ENCODE peak calls at places on chromosomes 12 and 14, in ten cellular contexts. One of them, this sample, is unnamed.

GRCh38 chr14:53355581-53356112 is 202.5 kb upstream of the DDHD1 start:
- DNase-seq in WTC11: peak; percentile 57
- DNase-seq in amygdala: no peak
- DNase-seq in ELF-1: peak; percentile 93
- DNase-seq in SW 1271: no peak
- DNase-seq in effector memory CD8-positive, alpha-beta T cell: no peak
- DNase-seq in left lung: no peak
- DNase-seq in stomach: no peak
- DNase-seq in AG04449: no peak
- DNase-seq in Calu3: no peak
- DNase-seq in this sample: no peak

GRCh38 chr14:91830777-91831176 is 36.6 kb downstream of the TC2N start:
- DNase-seq in WTC11: peak; percentile 16
- DNase-seq in amygdala: no peak
- DNase-seq in ELF-1: peak; percentile 24
- DNase-seq in SW 1271: no peak
- DNase-seq in effector memory CD8-positive, alpha-beta T cell: no peak
- DNase-seq in left lung: peak; percentile 72
- DNase-seq in stomach: peak; percentile 68
- DNase-seq in AG04449: no peak
- DNase-seq in Calu3: peak; percentile 69
- DNase-seq in this sample: no peak

GRCh38 chr12:65086236-65086635 is 34.9 kb downstream of the WIF1 start:
- DNase-seq in WTC11: no peak
- DNase-seq in amygdala: no peak
- DNase-seq in ELF-1: no peak
- DNase-seq in SW 1271: no peak
- DNase-seq in effector memory CD8-positive, alpha-beta T cell: no peak
- DNase-seq in left lung: no peak
- DNase-seq in stomach: no peak
- DNase-seq in AG04449: no peak
- DNase-seq in Calu3: no peak
- DNase-seq in this sample: no peak

GRCh38 chr12:6216581-6216980 is 16.4 kb downstream of the CD9 start:
- DNase-seq in WTC11: no peak
- DNase-seq in amygdala: no peak
- DNase-seq in ELF-1: no peak
- DNase-seq in SW 1271: no peak
- DNase-seq in effector memory CD8-positive, alpha-beta T cell: no peak
- DNase-seq in left lung: no peak
- DNase-seq in stomach: no peak
- DNase-seq in AG04449: no peak
- DNase-seq in Calu3: no peak
- DNase-seq in this sample: no peak

GRCh38 chr14:100339757-100340453 is 16.8 kb downstream of the SLC25A47 start:
- DNase-seq in WTC11: no peak
- DNase-seq in amygdala: no peak
- DNase-seq in ELF-1: no peak
- DNase-seq in SW 1271: no peak
- DNase-seq in effector memory CD8-positive, alpha-beta T cell: no peak
- DNase-seq in left lung: no peak
- DNase-seq in stomach: no peak
- DNase-seq in AG04449: no peak
- DNase-seq in Calu3: no peak
- DNase-seq in this sample: no peak

GRCh38 chr12:64681200-64682052 is 71.1 kb downstream of the RASSF3 start:
- DNase-seq in WTC11: no peak
- DNase-seq in amygdala: no peak
- DNase-seq in ELF-1: no peak
- DNase-seq in SW 1271: no peak
- DNase-seq in effector memory CD8-positive, alpha-beta T cell: no peak
- DNase-seq in left lung: no peak
- DNase-seq in stomach: no peak
- DNase-seq in AG04449: no peak
- DNase-seq in Calu3: no peak
- DNase-seq in this sample: no peak

GRCh38 chr12:111024205-111024794 is 103.9 kb upstream of the MYL2 start:
- DNase-seq in WTC11: peak; percentile 84
- DNase-seq in amygdala: no peak
- DNase-seq in ELF-1: peak; percentile 70
- DNase-seq in SW 1271: peak; percentile 17
- DNase-seq in effector memory CD8-positive, alpha-beta T cell: peak; percentile 17
- DNase-seq in left lung: peak; percentile 44
- DNase-seq in stomach: peak; percentile 64
- DNase-seq in AG04449: no peak
- DNase-seq in Calu3: peak; percentile 81
- DNase-seq in this sample: peak; percentile 18

GRCh38 chr12:132030367-132031038 is 80.8 kb downstream of the EP400 start:
- DNase-seq in WTC11: no peak
- DNase-seq in amygdala: peak; percentile 46
- DNase-seq in ELF-1: no peak
- DNase-seq in SW 1271: no peak
- DNase-seq in effector memory CD8-positive, alpha-beta T cell: no peak
- DNase-seq in left lung: no peak
- DNase-seq in stomach: no peak
- DNase-seq in AG04449: no peak
- DNase-seq in Calu3: no peak
- DNase-seq in this sample: no peak

GRCh38 chr12:116508145-116509121 is 50.7 kb upstream of the MAP1LC3B2 start:
- DNase-seq in WTC11: peak; percentile 73
- DNase-seq in amygdala: no peak
- DNase-seq in ELF-1: no peak
- DNase-seq in SW 1271: no peak
- DNase-seq in effector memory CD8-positive, alpha-beta T cell: no peak
- DNase-seq in left lung: peak; percentile 38
- DNase-seq in stomach: no peak
- DNase-seq in AG04449: no peak
- DNase-seq in Calu3: no peak
- DNase-seq in this sample: no peak

GRCh38 chr12:78951746-78952532 is 87.4 kb downstream of the SYT1 start:
- DNase-seq in WTC11: no peak
- DNase-seq in amygdala: no peak
- DNase-seq in ELF-1: no peak
- DNase-seq in SW 1271: no peak
- DNase-seq in effector memory CD8-positive, alpha-beta T cell: no peak
- DNase-seq in left lung: no peak
- DNase-seq in stomach: no peak
- DNase-seq in AG04449: no peak
- DNase-seq in Calu3: no peak
- DNase-seq in this sample: no peak

GRCh38 chr14:45362505-45362904 is 109.5 kb upstream of the MIS18BP1 start:
- DNase-seq in WTC11: no peak
- DNase-seq in amygdala: no peak
- DNase-seq in ELF-1: no peak
- DNase-seq in SW 1271: no peak
- DNase-seq in effector memory CD8-positive, alpha-beta T cell: no peak
- DNase-seq in left lung: no peak
- DNase-seq in stomach: no peak
- DNase-seq in AG04449: no peak
- DNase-seq in Calu3: no peak
- DNase-seq in this sample: no peak

GRCh38 chr14:99077076-99077843 is 194.7 kb downstream of the BCL11B start:
- DNase-seq in WTC11: no peak
- DNase-seq in amygdala: no peak
- DNase-seq in ELF-1: no peak
- DNase-seq in SW 1271: no peak
- DNase-seq in effector memory CD8-positive, alpha-beta T cell: no peak
- DNase-seq in left lung: no peak
- DNase-seq in stomach: no peak
- DNase-seq in AG04449: no peak
- DNase-seq in Calu3: no peak
- DNase-seq in this sample: no peak

GRCh38 chr12:1932264-1932777 is 13.9 kb upstream of the CACNA2D4 start:
- DNase-seq in WTC11: no peak
- DNase-seq in amygdala: peak; percentile 8
- DNase-seq in ELF-1: no peak
- DNase-seq in SW 1271: no peak
- DNase-seq in effector memory CD8-positive, alpha-beta T cell: no peak
- DNase-seq in left lung: peak; percentile 28
- DNase-seq in stomach: peak; percentile 81
- DNase-seq in AG04449: no peak
- DNase-seq in Calu3: no peak
- DNase-seq in this sample: peak; percentile 8

GRCh38 chr14:68807148-68807600 is 14.3 kb upstream of the ZFP36L1 start:
- DNase-seq in WTC11: no peak
- DNase-seq in amygdala: no peak
- DNase-seq in ELF-1: peak; percentile 37
- DNase-seq in SW 1271: no peak
- DNase-seq in effector memory CD8-positive, alpha-beta T cell: no peak
- DNase-seq in left lung: peak; percentile 79
- DNase-seq in stomach: peak; percentile 76
- DNase-seq in AG04449: no peak
- DNase-seq in Calu3: peak; percentile 35
- DNase-seq in this sample: no peak

GRCh38 chr14:78164226-78164853 is 5.8 kb upstream of the NRXN3 start:
- DNase-seq in WTC11: peak; percentile 83
- DNase-seq in amygdala: no peak
- DNase-seq in ELF-1: peak; percentile 73
- DNase-seq in SW 1271: no peak
- DNase-seq in effector memory CD8-positive, alpha-beta T cell: no peak
- DNase-seq in left lung: no peak
- DNase-seq in stomach: peak; percentile 47
- DNase-seq in AG04449: no peak
- DNase-seq in Calu3: peak; percentile 64
- DNase-seq in this sample: no peak

GRCh38 chr14:86675059-86675458 is 1145.1 kb downstream of the FLRT2 start:
- DNase-seq in WTC11: no peak
- DNase-seq in amygdala: no peak
- DNase-seq in ELF-1: no peak
- DNase-seq in SW 1271: no peak
- DNase-seq in effector memory CD8-positive, alpha-beta T cell: no peak
- DNase-seq in left lung: no peak
- DNase-seq in stomach: no peak
- DNase-seq in AG04449: no peak
- DNase-seq in Calu3: no peak
- DNase-seq in this sample: no peak

GRCh38 chr14:30114051-30114450 is 186.4 kb upstream of the PRKD1 start:
- DNase-seq in WTC11: no peak
- DNase-seq in amygdala: no peak
- DNase-seq in ELF-1: no peak
- DNase-seq in SW 1271: no peak
- DNase-seq in effector memory CD8-positive, alpha-beta T cell: no peak
- DNase-seq in left lung: no peak
- DNase-seq in stomach: no peak
- DNase-seq in AG04449: no peak
- DNase-seq in Calu3: no peak
- DNase-seq in this sample: no peak

GRCh38 chr12:71371132-71371531 is 68.5 kb upstream of the LGR5 start:
- DNase-seq in WTC11: no peak
- DNase-seq in amygdala: no peak
- DNase-seq in ELF-1: no peak
- DNase-seq in SW 1271: no peak
- DNase-seq in effector memory CD8-positive, alpha-beta T cell: no peak
- DNase-seq in left lung: no peak
- DNase-seq in stomach: no peak
- DNase-seq in AG04449: no peak
- DNase-seq in Calu3: peak; percentile 6
- DNase-seq in this sample: no peak

GRCh38 chr12:66695130-66695529 is 16.3 kb upstream of the GRIP1 start:
- DNase-seq in WTC11: no peak
- DNase-seq in amygdala: no peak
- DNase-seq in ELF-1: no peak
- DNase-seq in SW 1271: no peak
- DNase-seq in effector memory CD8-positive, alpha-beta T cell: no peak
- DNase-seq in left lung: no peak
- DNase-seq in stomach: peak; percentile 28
- DNase-seq in AG04449: no peak
- DNase-seq in Calu3: no peak
- DNase-seq in this sample: no peak

GRCh38 chr12:52865090-52865944 is 16.5 kb upstream of the KRT78 start:
- DNase-seq in WTC11: peak; percentile 91
- DNase-seq in amygdala: no peak
- DNase-seq in ELF-1: peak; percentile 94
- DNase-seq in SW 1271: peak; percentile 40
- DNase-seq in effector memory CD8-positive, alpha-beta T cell: no peak
- DNase-seq in left lung: peak; percentile 62
- DNase-seq in stomach: peak; percentile 78
- DNase-seq in AG04449: no peak
- DNase-seq in Calu3: peak; percentile 78
- DNase-seq in this sample: peak; percentile 80